ENCODE peak calls at places on chromosome 17, in eight cellular contexts. G is neural crest cell, S is dorsolateral prefrontal cortex, C is fibroblast of lung, B is nephron progenitor cell, F is right atrium auricular region, W is cardiac fibroblast, M is ascending aorta. V is an unnamed sample.

GRCh38 chr17:27276653-27277156 is 17.2 kb upstream of the WSB1 start:
- DNase-seq in G (peak; percentile 44), S (no peak), C (no peak), B (peak; percentile 9), F (no peak), W (peak; percentile 66), M (no peak), V (no peak)

GRCh38 chr17:45408611-45409421 is 23.9 kb downstream of the ARHGAP27 start:
- DNase-seq in G (no peak), S (no peak), C (no peak), B (no peak), F (no peak), W (no peak), M (no peak), V (no peak)

GRCh38 chr17:44221072-44221861 is 1.8 kb upstream of the UBTF start:
- DNase-seq in G (peak; percentile 63), S (peak; percentile 65), C (peak; percentile 86), B (peak; percentile 76), F (no peak), W (peak; percentile 86), M (no peak), V (peak; percentile 90)

GRCh38 chr17:6231886-6232767 is 161.9 kb downstream of the WSCD1 start:
- DNase-seq in G (no peak), S (no peak), C (peak; percentile 69), B (no peak), F (peak; percentile 40), W (no peak), M (no peak), V (peak; percentile 64)

GRCh38 chr17:30854146-30854545 is 22.4 kb downstream of the ATAD5 start:
- DNase-seq in G (no peak), S (no peak), C (no peak), B (no peak), F (no peak), W (no peak), M (no peak), V (no peak)

GRCh38 chr17:61474235-61474927 is 22.2 kb downstream of the TBX4 start:
- DNase-seq in G (no peak), S (no peak), C (peak; percentile 40), B (no peak), F (no peak), W (peak; percentile 24), M (no peak), V (no peak)

GRCh38 chr17:59786536-59787319 is 79.3 kb downstream of the VMP1 start:
- DNase-seq in G (no peak), S (no peak), C (peak; percentile 100), B (no peak), F (peak; percentile 69), W (peak; percentile 100), M (peak; percentile 35), V (no peak)

GRCh38 chr17:18185832-18186231 is 2.2 kb downstream of the ALKBH5 start:
- DNase-seq in G (no peak), S (no peak), C (peak; percentile 23), B (no peak), F (no peak), W (no peak), M (no peak), V (no peak)

GRCh38 chr17:30158896-30159625 is 42.4 kb downstream of the NSRP1 start:
- DNase-seq in G (no peak), S (no peak), C (no peak), B (no peak), F (no peak), W (no peak), M (no peak), V (no peak)

GRCh38 chr17:61410100-61410551 is 10.5 kb downstream of the TBX2 start:
- DNase-seq in G (no peak), S (no peak), C (no peak), B (no peak), F (no peak), W (no peak), M (peak; percentile 8), V (no peak)

GRCh38 chr17:36463916-36464764 is 22.3 kb upstream of the ZNHIT3 start:
- DNase-seq in G (peak; percentile 73), S (no peak), C (peak; percentile 75), B (peak; percentile 94), F (no peak), W (peak; percentile 79), M (no peak), V (no peak)

GRCh38 chr17:18990331-18990730 is 14.2 kb downstream of the FAM83G start:
- DNase-seq in G (no peak), S (no peak), C (no peak), B (no peak), F (no peak), W (no peak), M (no peak), V (no peak)

GRCh38 chr17:44779211-44780025 is 20.6 kb downstream of the ADAM11 start:
- DNase-seq in G (peak; percentile 85), S (peak; percentile 82), C (peak; percentile 69), B (peak; percentile 87), F (peak; percentile 84), W (peak; percentile 74), M (no peak), V (no peak)

GRCh38 chr17:17352836-17353624 is 49.9 kb downstream of the NT5M start:
- DNase-seq in G (no peak), S (no peak), C (no peak), B (no peak), F (no peak), W (no peak), M (no peak), V (no peak)

GRCh38 chr17:57663326-57664070 is 81.6 kb downstream of the CCDC182 start:
- DNase-seq in G (no peak), S (peak; percentile 49), C (peak; percentile 35), B (no peak), F (no peak), W (no peak), M (no peak), V (no peak)

GRCh38 chr17:58247511-58248363 is 9.4 kb downstream of the LPO start:
- DNase-seq in G (no peak), S (no peak), C (no peak), B (no peak), F (peak; percentile 42), W (no peak), M (no peak), V (peak; percentile 73)

GRCh38 chr17:30302241-30302640 is 10.5 kb upstream of the BLMH start:
- DNase-seq in G (no peak), S (no peak), C (no peak), B (no peak), F (no peak), W (no peak), M (no peak), V (no peak)

GRCh38 chr17:72657467-72658317 is 434.8 kb downstream of the SLC39A11 start:
- DNase-seq in G (no peak), S (no peak), C (peak; percentile 40), B (no peak), F (no peak), W (peak; percentile 8), M (no peak), V (no peak)

DNA sequence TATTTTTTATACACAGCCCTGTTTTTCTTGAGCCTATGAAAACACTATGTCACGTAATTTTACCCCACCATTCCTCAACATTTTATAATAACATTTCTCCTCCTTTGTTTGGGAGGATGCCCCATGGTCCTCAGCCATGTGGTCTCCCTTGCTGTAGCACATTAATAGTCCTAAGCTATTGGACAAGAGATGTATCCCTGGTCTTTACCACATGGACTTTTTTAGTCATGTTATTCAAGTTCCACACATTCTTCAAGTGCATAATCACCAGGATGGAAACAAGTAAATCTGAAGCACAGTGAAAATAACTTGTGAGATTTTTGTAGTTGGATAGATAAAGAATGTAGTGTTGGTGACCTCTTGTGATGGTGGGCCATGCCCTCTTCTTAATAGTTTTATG is 2.1 kb upstream of the KRTAP2-3 start:
- DNase-seq in G (no peak), S (no peak), C (peak; percentile 99), B (no peak), F (no peak), W (peak; percentile 46), M (no peak), V (no peak)
- TF ChIP-seq CTCF in G (no peak), S (no peak), C (no peak), B (no peak), F (no peak), W (no peak), M (no peak), V (no peak)

GRCh38 chr17:64739316-64740058 is 77.4 kb upstream of the SMURF2 start:
- DNase-seq in G (no peak), S (no peak), C (peak; percentile 82), B (no peak), F (peak; percentile 71), W (peak; percentile 54), M (no peak), V (no peak)

GRCh38 chr17:64732336-64733006 is 70.4 kb upstream of the SMURF2 start:
- DNase-seq in G (no peak), S (no peak), C (peak; percentile 80), B (no peak), F (no peak), W (peak; percentile 86), M (no peak), V (no peak)

GRCh38 chr17:64741038-64741641 is 79.0 kb upstream of the SMURF2 start:
- DNase-seq in G (no peak), S (no peak), C (peak; percentile 81), B (no peak), F (no peak), W (peak; percentile 67), M (peak; percentile 29), V (no peak)

GRCh38 chr17:64741924-64742670 is 80.0 kb upstream of the SMURF2 start:
- DNase-seq in G (no peak), S (no peak), C (peak; percentile 72), B (no peak), F (peak; percentile 89), W (peak; percentile 85), M (no peak), V (no peak)

DNA sequence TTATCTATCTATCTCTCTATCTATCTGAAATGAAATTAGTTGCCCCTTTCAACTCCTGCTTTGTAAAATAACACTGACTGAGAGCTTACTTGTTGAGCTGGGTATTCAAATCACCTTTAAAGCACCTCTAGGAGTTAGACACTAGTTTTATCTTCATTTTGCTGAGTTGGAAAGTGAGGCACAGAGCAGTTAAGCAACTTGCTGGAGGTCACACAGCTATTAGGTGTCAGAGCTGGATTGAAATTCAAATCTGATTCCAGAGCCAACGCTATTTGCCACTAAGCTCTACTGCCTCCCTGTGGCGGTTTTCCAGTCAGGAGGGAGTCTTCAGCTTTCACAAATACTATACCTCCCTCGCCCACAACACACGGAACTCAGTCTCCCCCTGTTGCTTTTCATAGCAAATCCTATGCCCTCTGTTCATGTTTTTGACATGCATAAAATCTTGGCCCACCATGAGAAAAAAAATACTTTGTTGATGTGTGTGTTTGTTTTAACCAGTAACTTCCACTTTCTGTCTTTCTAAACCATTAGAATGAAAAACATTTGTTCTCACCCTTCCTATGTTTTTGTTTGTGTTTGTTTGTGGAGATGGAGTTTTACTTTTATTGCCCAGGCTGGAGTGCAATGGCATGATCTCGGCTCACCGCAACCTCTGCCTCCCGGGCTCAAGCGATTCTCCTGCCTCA is 74.8 kb upstream of the SMURF2 start:
- DNase-seq in G (peak; percentile 14), S (no peak), C (peak; percentile 53), B (no peak), F (no peak), W (peak; percentile 75), M (no peak), V (no peak)
- TF ChIP-seq CTCF in G (peak; percentile 58), S (peak; percentile 33), C (peak; percentile 63), B (peak; percentile 26), F (peak; percentile 69), W (peak; percentile 70), M (peak; percentile 49), V (peak; percentile 67)

GRCh38 chr17:75889454-75889853 is 7.3 kb downstream of the TRIM65 start:
- DNase-seq in G (no peak), S (no peak), C (no peak), B (no peak), F (no peak), W (no peak), M (no peak), V (no peak)
- TF ChIP-seq CTCF in G (no peak), S (no peak), C (no peak), B (no peak), F (no peak), W (no peak), M (no peak), V (no peak)

GRCh38 chr17:77288115-77288619 is 147.4 kb downstream of the SEC14L1 start:
- DNase-seq in G (no peak), S (no peak), C (no peak), B (no peak), F (no peak), W (no peak), M (no peak), V (no peak)
- TF ChIP-seq CTCF in G (no peak), S (no peak), C (no peak), B (no peak), F (no peak), W (no peak), M (no peak), V (no peak)

V was measured in osteocyte.